ENCODE peak calls at places on chromosomes 13 and 19, in seven cellular contexts. O, U, Y, E, D, C and Q are unnamed samples.

GRCh38 chr13:50209646-50210045 is 194.4 kb downstream of the KCNRG start:
- DNase-seq in O (no peak), U (peak; percentile 52), Y (no peak), E (no peak), D (no peak), C (no peak), Q (no peak)

GRCh38 chr19:49497047-49497789 is 984 bp downstream of the RPS11 start:
- DNase-seq in O (peak; percentile 54), U (peak; percentile 58), Y (no peak), E (peak; percentile 47), D (no peak), C (peak; percentile 62), Q (peak; percentile 71)

GRCh38 chr19:7655581-7655980 is 13.3 kb upstream of the RETN start:
- DNase-seq in O (no peak), U (no peak), Y (no peak), E (no peak), D (no peak), C (peak; percentile 25), Q (no peak)

GRCh38 chr13:107205318-107206112 is 637.6 kb upstream of the ARGLU1 start:
- DNase-seq in O (peak; percentile 86), U (peak; percentile 73), Y (peak; percentile 58), E (peak; percentile 66), D (peak; percentile 88), C (peak; percentile 76), Q (peak; percentile 79)

GRCh38 chr13:29266743-29267142 is 328.7 kb downstream of the SLC7A1 start:
- DNase-seq in O (no peak), U (no peak), Y (no peak), E (no peak), D (no peak), C (no peak), Q (no peak)

GRCh38 chr13:76638160-76638559 is 248.0 kb downstream of the KCTD12 start:
- DNase-seq in O (no peak), U (no peak), Y (no peak), E (no peak), D (no peak), C (no peak), Q (no peak)

GRCh38 chr13:100128373-100128772 is 39.5 kb downstream of the PCCA start:
- DNase-seq in O (no peak), U (peak; percentile 83), Y (no peak), E (peak; percentile 92), D (no peak), C (no peak), Q (no peak)

GRCh38 chr19:41356984-41357739 is 3.4 kb upstream of the TGFB1 start:
- DNase-seq in O (no peak), U (no peak), Y (no peak), E (no peak), D (no peak), C (no peak), Q (no peak)

GRCh38 chr13:57636811-57637210 is 5.3 kb downstream of the PCDH17 start:
- DNase-seq in O (no peak), U (no peak), Y (no peak), E (no peak), D (no peak), C (no peak), Q (no peak)

GRCh38 chr19:7852851-7853759 is 21.1 kb downstream of the PRR36 start:
- DNase-seq in O (peak; percentile 96), U (peak; percentile 60), Y (peak; percentile 72), E (peak; percentile 41), D (peak; percentile 97), C (peak; percentile 79), Q (peak; percentile 88)

GRCh38 chr19:46717716-46718143 is 816 bp upstream of the PRKD2 start:
- DNase-seq in O (no peak), U (no peak), Y (no peak), E (no peak), D (peak; percentile 58), C (no peak), Q (no peak)

GRCh38 chr19:28999733-29000433 is 213.1 kb downstream of the UQCRFS1 start:
- DNase-seq in O (no peak), U (no peak), Y (no peak), E (no peak), D (no peak), C (peak; percentile 91), Q (no peak)

GRCh38 chr19:40367577-40368434 is 19.3 kb downstream of the PLD3 start:
- DNase-seq in O (no peak), U (no peak), Y (no peak), E (no peak), D (no peak), C (no peak), Q (no peak)

GRCh38 chr19:39969266-39969665 is 1.7 kb upstream of the PSMC4 start:
- DNase-seq in O (no peak), U (peak; percentile 20), Y (no peak), E (peak; percentile 35), D (no peak), C (no peak), Q (no peak)

GRCh38 chr19:44003461-44004134 is 841 bp downstream of the ZNF230 start:
- DNase-seq in O (no peak), U (peak; percentile 47), Y (no peak), E (no peak), D (peak; percentile 44), C (peak; percentile 1), Q (no peak)

GRCh38 chr13:35953537-35954206 is 177.5 kb downstream of the DCLK1 start:
- DNase-seq in O (peak; percentile 75), U (peak; percentile 63), Y (peak; percentile 69), E (peak; percentile 94), D (peak; percentile 54), C (peak; percentile 56), Q (peak; percentile 92)

GRCh38 chr13:110989331-110989730 is 74.5 kb upstream of the ANKRD10 start:
- DNase-seq in O (no peak), U (no peak), Y (no peak), E (peak; percentile 33), D (no peak), C (no peak), Q (no peak)

GRCh38 chr13:56351041-56351440 is 789.7 kb upstream of the PRR20A start:
- DNase-seq in O (peak; percentile 34), U (no peak), Y (no peak), E (no peak), D (no peak), C (no peak), Q (peak; percentile 48)

GRCh38 chr13:56352901-56353300 is 787.8 kb upstream of the PRR20A start:
- DNase-seq in O (no peak), U (no peak), Y (no peak), E (no peak), D (no peak), C (no peak), Q (no peak)

GRCh38 chr13:56349866-56350265 is 790.9 kb upstream of the PRR20A start:
- DNase-seq in O (no peak), U (no peak), Y (no peak), E (no peak), D (no peak), C (no peak), Q (no peak)

GRCh38 chr13:56356690-56357089 is 784.0 kb upstream of the PRR20A start:
- DNase-seq in O (no peak), U (no peak), Y (no peak), E (no peak), D (no peak), C (no peak), Q (no peak)

GRCh38 chr13:56352356-56352755 is 788.4 kb upstream of the PRR20A start:
- DNase-seq in O (no peak), U (no peak), Y (no peak), E (no peak), D (no peak), C (no peak), Q (no peak)
- H3K4ac ChIP-seq in O (no peak overlapping the region), U (no peak overlapping the region), Y (no peak overlapping the region), E (no peak overlapping the region), D (no peak overlapping the region), C (no peak overlapping the region), Q (no peak overlapping the region)

DNA sequence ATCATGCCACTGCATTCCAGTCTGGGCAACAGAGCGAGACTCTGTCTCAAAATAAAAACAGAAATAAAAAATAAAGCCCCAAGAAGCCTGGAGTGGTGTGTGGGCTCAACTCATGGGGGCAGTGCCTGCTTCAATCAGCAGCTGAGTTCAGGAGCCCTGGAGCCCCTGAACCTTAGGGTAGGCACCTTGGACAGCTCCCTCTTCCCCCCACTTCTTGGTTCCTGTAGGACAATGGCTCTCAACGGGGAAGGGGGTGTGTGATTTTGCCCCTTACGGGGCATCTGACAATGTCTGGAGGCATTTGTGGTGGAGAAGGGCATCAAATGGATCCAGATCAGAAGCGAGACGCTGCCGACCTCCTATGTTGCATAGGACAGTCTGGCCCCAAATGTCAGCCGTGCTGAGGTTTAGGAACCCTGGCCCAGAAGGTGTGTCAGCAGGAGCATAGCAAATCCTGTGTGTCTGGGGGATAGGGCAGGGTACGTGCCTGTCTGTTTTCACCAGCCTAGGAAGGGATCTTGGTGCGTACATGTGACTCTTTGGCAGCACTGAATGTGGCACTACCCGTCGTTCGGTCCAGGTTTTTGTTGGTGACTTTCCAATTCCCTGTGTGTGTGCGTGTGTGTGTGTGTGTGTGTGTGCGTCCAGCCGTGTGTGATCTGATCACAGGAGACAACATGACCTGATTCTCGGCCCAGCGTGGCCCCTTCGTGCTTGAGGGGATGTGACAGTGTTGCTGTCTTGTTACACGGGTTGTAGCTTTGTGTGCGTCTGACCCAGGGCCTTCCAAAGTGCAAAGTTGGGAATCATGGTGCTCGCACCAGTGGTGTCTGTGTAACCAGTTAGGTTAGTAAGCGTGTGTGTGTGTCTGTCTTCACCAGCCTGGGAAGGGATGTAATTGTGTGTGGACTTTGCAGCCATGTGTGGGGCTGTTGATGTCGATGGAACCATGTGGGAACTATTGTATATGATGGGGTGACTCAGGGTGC is 7.5 kb downstream of the IGLON5 start:
- DNase-seq in O (no peak), U (no peak), Y (no peak), E (no peak), D (no peak), C (no peak), Q (no peak)
- H3K4ac ChIP-seq in O (no peak overlapping the region), U (no peak overlapping the region), Y (no peak overlapping the region), E (no peak overlapping the region), D (no peak overlapping the region), C (no peak overlapping the region), Q (no peak overlapping the region)

DNA sequence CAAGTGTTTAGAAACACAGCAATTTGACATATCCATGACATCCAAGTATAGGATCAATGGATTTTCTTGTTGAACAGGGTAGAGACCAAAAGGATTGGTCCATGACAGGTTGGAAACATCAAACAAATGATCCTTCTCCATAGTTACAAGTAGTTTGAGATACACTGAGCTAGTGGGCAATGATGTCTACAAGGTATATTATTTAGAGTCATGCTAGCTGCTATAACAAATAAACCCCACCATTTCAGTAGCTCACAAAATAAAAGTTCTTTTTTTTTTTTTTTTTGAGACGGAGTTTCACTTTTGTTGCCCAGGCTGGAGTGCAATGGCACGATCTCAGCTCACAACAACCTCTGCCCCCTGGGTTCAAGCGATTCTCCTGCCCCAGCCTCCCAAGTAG is 4.9 kb upstream of the HAUS5 start:
- DNase-seq in O (no peak), U (no peak), Y (no peak), E (no peak), D (no peak), C (no peak), Q (no peak)
- H3K4ac ChIP-seq in O (no peak overlapping the region), U (no peak overlapping the region), Y (no peak overlapping the region), E (no peak overlapping the region), D (no peak overlapping the region), C (no peak overlapping the region), Q (no peak overlapping the region)

GRCh38 chr19:34713262-34713637 is 20.8 kb upstream of the ZNF181 start:
- DNase-seq in O (no peak), U (no peak), Y (no peak), E (no peak), D (no peak), C (no peak), Q (peak; percentile 21)
- H3K4ac ChIP-seq in O (no peak overlapping the region), U (no peak overlapping the region), Y (no peak overlapping the region), E (no peak overlapping the region), D (no peak overlapping the region), C (no peak overlapping the region), Q (no peak overlapping the region)